ENCODE peak calls at places on chromosomes 3 and 15, in eight cellular contexts. L, B, T, E, F, O, N and Q are unnamed samples. For H3K4me1, the result is how much of the 10 kb centered on the place peaks cover.

GRCh38 chr15:89587955-89588354 is 12.7 kb downstream of the TICRR start:
- DNase-seq in L (no peak), B (no peak), T (no peak), E (no peak), F (no peak), O (no peak), N (no peak), Q (no peak)

GRCh38 chr3:116316781-116317180 is 128.5 kb downstream of the LSAMP start:
- DNase-seq in L (no peak), B (no peak), T (no peak), E (no peak), F (no peak), O (no peak), N (no peak), Q (no peak)

GRCh38 chr3:84175449-84175848 is 783.3 kb upstream of the CADM2 start:
- DNase-seq in L (no peak), B (no peak), T (no peak), E (no peak), F (no peak), O (no peak), N (no peak), Q (no peak)

GRCh38 chr3:10845240-10845761 is 29.3 kb downstream of the SLC6A11 start:
- DNase-seq in L (no peak), B (no peak), T (no peak), E (no peak), F (no peak), O (no peak), N (no peak), Q (no peak)

GRCh38 chr3:41274944-41275668 is 75.8 kb downstream of the CTNNB1 start:
- DNase-seq in L (no peak), B (no peak), T (no peak), E (no peak), F (no peak), O (no peak), N (no peak), Q (no peak)

GRCh38 chr3:15331606-15332404 is 581 bp downstream of the SH3BP5 start:
- DNase-seq in L (peak), B (no peak), T (peak), E (peak), F (peak), O (no peak), N (peak), Q (peak)

GRCh38 chr3:31086698-31087097 is 192.2 kb upstream of the GADL1 start:
- DNase-seq in L (no peak), B (no peak), T (no peak), E (no peak), F (peak), O (no peak), N (no peak), Q (no peak)

GRCh38 chr15:62403164-62403809 is 238.2 kb upstream of the C2CD4B start:
- DNase-seq in L (no peak), B (no peak), T (no peak), E (no peak), F (no peak), O (no peak), N (no peak), Q (no peak)

GRCh38 chr3:159795776-159796175 is 192.9 kb upstream of the IL12A start:
- DNase-seq in L (no peak), B (no peak), T (no peak), E (no peak), F (no peak), O (no peak), N (no peak), Q (no peak)

GRCh38 chr15:28861031-28861534 is 12.6 kb upstream of the GOLGA6L7 start:
- DNase-seq in L (no peak), B (no peak), T (peak), E (no peak), F (no peak), O (no peak), N (no peak), Q (no peak)

GRCh38 chr3:10354373-10355015 is 33.6 kb upstream of the SEC13 start:
- DNase-seq in L (no peak), B (no peak), T (no peak), E (no peak), F (no peak), O (no peak), N (no peak), Q (no peak)

GRCh38 chr3:62169871-62170660 is 203.3 kb downstream of the FEZF2 start:
- DNase-seq in L (no peak), B (no peak), T (no peak), E (no peak), F (no peak), O (no peak), N (no peak), Q (no peak)

GRCh38 chr15:33934396-33934795 is 33.9 kb upstream of the CHRM5 start:
- DNase-seq in L (no peak), B (no peak), T (no peak), E (no peak), F (no peak), O (no peak), N (no peak), Q (no peak)

GRCh38 chr3:53147903-53148400 is 13.1 kb upstream of the PRKCD start:
- DNase-seq in L (no peak), B (no peak), T (peak), E (no peak), F (no peak), O (no peak), N (peak), Q (no peak)

GRCh38 chr15:35308802-35309201 is 223.7 kb upstream of the NANOGP8 start:
- DNase-seq in L (peak), B (no peak), T (no peak), E (no peak), F (no peak), O (no peak), N (no peak), Q (no peak)

GRCh38 chr15:32034106-32034505 is 3.8 kb downstream of the CHRNA7 start:
- DNase-seq in L (no peak), B (no peak), T (no peak), E (no peak), F (no peak), O (no peak), N (no peak), Q (no peak)

GRCh38 chr3:130576571-130577266 is 59.7 kb downstream of the COL6A6 start:
- DNase-seq in L (no peak), B (no peak), T (no peak), E (no peak), F (no peak), O (no peak), N (no peak), Q (no peak)

GRCh38 chr3:33008282-33008681 is 56.8 kb downstream of the CCR4 start:
- DNase-seq in L (no peak), B (no peak), T (no peak), E (peak), F (no peak), O (no peak), N (no peak), Q (no peak)

GRCh38 chr15:50452927-50453326 is 28.7 kb downstream of the USP8 start:
- DNase-seq in L (no peak), B (no peak), T (no peak), E (no peak), F (no peak), O (no peak), N (no peak), Q (no peak)

GRCh38 chr3:98887684-98888083 is 13.8 kb downstream of the DCBLD2 start:
- DNase-seq in L (no peak), B (no peak), T (no peak), E (no peak), F (no peak), O (no peak), N (no peak), Q (no peak)

GRCh38 chr3:62622553-62623174 is 249.3 kb upstream of the FEZF2 start:
- DNase-seq in L (peak), B (no peak), T (no peak), E (peak), F (no peak), O (no peak), N (no peak), Q (no peak)

DNA sequence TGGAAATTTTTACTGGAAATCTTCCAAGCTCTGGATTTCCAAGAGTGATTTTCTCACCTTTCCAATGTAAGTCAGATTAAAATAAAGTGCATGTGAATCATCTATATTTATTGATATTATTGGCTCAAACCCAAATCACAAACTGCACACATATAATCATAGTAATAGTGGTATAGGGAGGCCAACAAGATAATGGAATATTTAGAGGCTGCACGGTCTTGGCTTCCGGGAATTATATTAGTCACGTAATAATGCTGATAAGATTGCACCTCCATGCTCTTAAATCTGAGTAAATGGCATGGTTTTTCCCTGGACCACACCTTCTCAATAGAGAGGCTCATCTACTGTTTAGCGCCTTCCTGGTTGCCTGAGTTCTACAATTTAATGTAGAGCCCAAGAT is 567.1 kb upstream of the NR2F2 start:
- DNase-seq in L (no peak), B (no peak), T (no peak), E (no peak), F (no peak), O (no peak), N (no peak), Q (no peak)
- TF ChIP-seq CTCF in L (no peak), B (no peak), T (no peak), E (no peak), F (no peak), O (no peak), N (no peak), Q (no peak)

DNA sequence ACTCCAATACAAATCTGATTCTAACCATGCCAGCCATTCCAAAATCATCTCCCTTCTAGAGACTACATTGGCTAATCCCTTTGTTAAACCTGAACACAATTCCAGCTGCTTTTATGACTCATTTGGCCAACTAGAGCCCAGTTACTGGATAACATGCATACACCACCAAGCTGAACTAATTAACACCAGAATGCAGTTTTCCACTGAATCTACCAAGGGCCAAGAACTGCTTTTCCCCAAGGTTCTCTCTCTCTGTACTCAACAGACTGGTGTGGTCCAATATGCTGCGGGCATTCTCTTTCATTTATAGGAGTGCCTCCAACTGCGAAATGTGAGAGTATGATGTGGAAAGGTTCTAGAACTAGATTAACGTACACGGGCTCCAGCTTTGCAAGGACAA is 1.5 kb downstream of the CHSY1 start:
- DNase-seq in L (no peak), B (no peak), T (no peak), E (no peak), F (no peak), O (no peak), N (no peak), Q (no peak)
- H3K4me1 ChIP-seq in L (under half), B (under half), T (under half), E (half or more), F (under half), O (under half), N (under half), Q (under half)

DNA sequence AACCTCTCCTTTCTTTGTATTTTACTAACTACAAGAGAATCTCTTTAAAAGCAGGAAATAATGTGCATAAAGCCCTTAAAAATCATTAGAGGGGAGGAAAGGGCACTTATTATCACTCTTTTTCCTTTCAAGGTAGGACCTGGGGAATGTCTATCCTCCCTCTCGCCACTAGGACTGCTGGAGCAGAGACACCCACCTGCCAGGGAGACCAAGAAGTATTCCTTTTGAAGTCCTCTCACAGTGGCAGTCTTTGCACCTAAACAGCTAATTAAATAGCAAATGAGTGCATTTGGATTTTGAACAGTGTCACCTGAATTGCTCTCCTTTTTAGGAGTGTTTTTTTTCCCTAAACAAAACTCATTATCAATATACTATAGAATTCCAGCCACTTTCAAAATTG is 874.1 kb downstream of the ZPLD1 start:
- DNase-seq in L (no peak), B (no peak), T (no peak), E (no peak), F (no peak), O (no peak), N (no peak), Q (no peak)
- TF ChIP-seq CTCF in L (peak), B (peak), T (no peak), E (no peak), F (no peak), O (no peak), N (no peak), Q (no peak)

DNA sequence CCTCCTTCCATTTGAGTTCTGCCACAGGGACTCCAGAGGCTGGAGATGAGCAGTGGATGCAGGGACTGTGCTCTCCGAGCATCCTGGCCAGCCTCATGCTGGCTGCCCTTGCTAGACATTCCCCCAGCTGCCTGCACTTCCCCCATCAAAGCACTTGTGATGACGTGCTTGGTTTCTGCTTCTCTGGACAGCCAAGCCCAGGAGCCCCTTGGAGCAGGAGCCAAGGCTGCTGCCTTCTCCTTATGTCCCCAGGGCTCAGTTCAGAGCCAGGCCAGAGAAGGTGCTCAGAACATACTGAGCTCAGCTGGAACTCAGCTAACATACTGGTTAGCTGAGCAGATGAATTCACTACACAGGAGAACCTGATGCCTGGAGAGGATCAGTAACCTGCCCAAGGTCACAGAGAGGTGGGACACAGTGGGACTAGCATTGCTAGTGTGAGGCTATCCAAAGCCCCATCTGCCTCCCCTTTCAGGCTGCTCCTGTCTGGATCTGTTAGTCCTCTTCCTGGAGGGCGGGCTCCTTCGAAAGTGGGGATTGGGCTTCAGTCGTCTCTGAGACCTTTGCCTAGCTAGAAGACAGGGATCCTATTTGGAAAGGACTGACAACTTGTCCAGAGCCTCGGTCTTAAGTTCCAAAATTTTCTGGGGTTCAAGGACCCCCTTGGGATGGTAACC is 4.3 kb downstream of the PCBP4 start:
- DNase-seq in L (no peak), B (no peak), T (no peak), E (no peak), F (no peak), O (no peak), N (no peak), Q (no peak)
- H3K4me1 ChIP-seq in L (under half), B (under half), T (under half), E (under half), F (under half), O (under half), N (under half), Q (under half)

GRCh38 chr3:38140326-38141172 is 2.1 kb downstream of the MYD88 start:
- DNase-seq in L (no peak), B (peak), T (no peak), E (no peak), F (peak), O (no peak), N (no peak), Q (peak)
- TF ChIP-seq CTCF in L (no peak), B (no peak), T (no peak), E (peak), F (no peak), O (no peak), N (no peak), Q (no peak)

GRCh38 chr15:73685981-73686380 is 1.8 kb downstream of the CD276 start:
- DNase-seq in L (no peak), B (no peak), T (no peak), E (no peak), F (no peak), O (no peak), N (no peak), Q (no peak)
- H3K4me1 ChIP-seq in L (under half), B (under half), T (under half), E (under half), F (under half), O (under half), N (under half), Q (under half)